ENCODE peak calls at places on chromosome 21, in six cellular contexts. One of them, this sample, is unnamed.

GRCh38 chr21:16193758-16194606 is 464.2 kb downstream of the USP25 start:
- DNase-seq in right lobe of liver: peak; percentile 68
- DNase-seq in fibroblast of lung: peak; percentile 87
- DNase-seq in tibial artery: peak; percentile 82
- DNase-seq in mucosa of descending colon: no peak
- DNase-seq in cardiac muscle cell: peak; percentile 87
- DNase-seq in this sample: peak; percentile 92

GRCh38 chr21:33028271-33028670 is 2.5 kb downstream of the OLIG2 start:
- DNase-seq in fibroblast of lung: no peak
- DNase-seq in mucosa of descending colon: no peak
- DNase-seq in tibial artery: no peak
- DNase-seq in cardiac muscle cell: no peak
- DNase-seq in right lobe of liver: no peak
- DNase-seq in this sample: no peak

GRCh38 chr21:35940074-35940927 is 120.0 kb downstream of the SETD4 start:
- DNase-seq in mucosa of descending colon: no peak
- DNase-seq in fibroblast of lung: peak; percentile 87
- DNase-seq in right lobe of liver: peak; percentile 22
- DNase-seq in tibial artery: no peak
- DNase-seq in cardiac muscle cell: peak; percentile 89
- DNase-seq in this sample: peak; percentile 74

GRCh38 chr21:42692688-42693087 is 39.3 kb downstream of the PDE9A start:
- DNase-seq in tibial artery: no peak
- DNase-seq in mucosa of descending colon: peak; percentile 43
- DNase-seq in right lobe of liver: no peak
- DNase-seq in fibroblast of lung: no peak
- DNase-seq in cardiac muscle cell: no peak
- DNase-seq in this sample: no peak

GRCh38 chr21:14259669-14260458 is 43.9 kb downstream of the RBM11 start:
- DNase-seq in mucosa of descending colon: no peak
- DNase-seq in fibroblast of lung: peak; percentile 58
- DNase-seq in tibial artery: no peak
- DNase-seq in cardiac muscle cell: peak; percentile 68
- DNase-seq in right lobe of liver: no peak
- DNase-seq in this sample: peak; percentile 56

GRCh38 chr21:37656899-37657298 is 259.4 kb downstream of the KCNJ6 start:
- DNase-seq in cardiac muscle cell: no peak
- DNase-seq in fibroblast of lung: no peak
- DNase-seq in tibial artery: no peak
- DNase-seq in right lobe of liver: no peak
- DNase-seq in mucosa of descending colon: no peak
- DNase-seq in this sample: no peak

GRCh38 chr21:43211085-43212071 is 42.6 kb downstream of the CRYAA start:
- DNase-seq in fibroblast of lung: no peak
- DNase-seq in right lobe of liver: peak; percentile 92
- DNase-seq in cardiac muscle cell: no peak
- DNase-seq in mucosa of descending colon: peak; percentile 84
- DNase-seq in tibial artery: peak; percentile 64
- DNase-seq in this sample: no peak

GRCh38 chr21:23921670-23922418 is 1685.4 kb downstream of the MRPL39 start:
- DNase-seq in cardiac muscle cell: no peak
- DNase-seq in tibial artery: no peak
- DNase-seq in fibroblast of lung: no peak
- DNase-seq in right lobe of liver: no peak
- DNase-seq in mucosa of descending colon: no peak
- DNase-seq in this sample: no peak

GRCh38 chr21:42764883-42765282 is 111.5 kb downstream of the PDE9A start:
- DNase-seq in right lobe of liver: no peak
- DNase-seq in mucosa of descending colon: no peak
- DNase-seq in tibial artery: no peak
- DNase-seq in cardiac muscle cell: no peak
- DNase-seq in fibroblast of lung: no peak
- DNase-seq in this sample: no peak

GRCh38 chr21:42592156-42592820 is 61.1 kb upstream of the PDE9A start:
- DNase-seq in tibial artery: no peak
- DNase-seq in cardiac muscle cell: no peak
- DNase-seq in fibroblast of lung: no peak
- DNase-seq in right lobe of liver: no peak
- DNase-seq in mucosa of descending colon: no peak
- DNase-seq in this sample: no peak

GRCh38 chr21:36134820-36135390 is at the start of gene CBR3:
- DNase-seq in cardiac muscle cell: peak; percentile 77
- DNase-seq in tibial artery: peak; percentile 88
- DNase-seq in fibroblast of lung: peak; percentile 39
- DNase-seq in mucosa of descending colon: peak; percentile 77
- DNase-seq in right lobe of liver: peak; percentile 46
- DNase-seq in this sample: peak; percentile 77

GRCh38 chr21:33121715-33122475 is 52.0 kb downstream of the OLIG1 start:
- DNase-seq in tibial artery: no peak
- DNase-seq in mucosa of descending colon: no peak
- DNase-seq in fibroblast of lung: peak; percentile 14
- DNase-seq in right lobe of liver: no peak
- DNase-seq in cardiac muscle cell: peak; percentile 16
- DNase-seq in this sample: peak; percentile 5

GRCh38 chr21:18245493-18245967 is 897 bp downstream of the CHODL start:
- DNase-seq in mucosa of descending colon: peak; percentile 24
- DNase-seq in fibroblast of lung: no peak
- DNase-seq in cardiac muscle cell: no peak
- DNase-seq in right lobe of liver: no peak
- DNase-seq in tibial artery: peak; percentile 62
- DNase-seq in this sample: no peak

GRCh38 chr21:15250384-15250783 is 185.6 kb upstream of the NRIP1 start:
- DNase-seq in tibial artery: no peak
- DNase-seq in fibroblast of lung: peak; percentile 47
- DNase-seq in right lobe of liver: no peak
- DNase-seq in cardiac muscle cell: no peak
- DNase-seq in mucosa of descending colon: no peak
- DNase-seq in this sample: peak; percentile 56

GRCh38 chr21:19123525-19123924 is 719.9 kb upstream of the TMPRSS15 start:
- DNase-seq in cardiac muscle cell: no peak
- DNase-seq in mucosa of descending colon: no peak
- DNase-seq in tibial artery: no peak
- DNase-seq in fibroblast of lung: no peak
- DNase-seq in right lobe of liver: no peak
- DNase-seq in this sample: no peak

GRCh38 chr21:27476696-27477095 is 509.8 kb upstream of the ADAMTS5 start:
- DNase-seq in mucosa of descending colon: no peak
- DNase-seq in tibial artery: no peak
- DNase-seq in cardiac muscle cell: peak; percentile 67
- DNase-seq in fibroblast of lung: peak; percentile 80
- DNase-seq in right lobe of liver: no peak
- DNase-seq in this sample: peak; percentile 68

GRCh38 chr21:33051925-33052324 is 18.0 kb upstream of the OLIG1 start:
- DNase-seq in right lobe of liver: no peak
- DNase-seq in fibroblast of lung: no peak
- DNase-seq in mucosa of descending colon: no peak
- DNase-seq in tibial artery: no peak
- DNase-seq in cardiac muscle cell: no peak
- DNase-seq in this sample: no peak

GRCh38 chr21:23801292-23801691 is 1806.0 kb downstream of the MRPL39 start:
- DNase-seq in fibroblast of lung: no peak
- DNase-seq in cardiac muscle cell: no peak
- DNase-seq in tibial artery: no peak
- DNase-seq in mucosa of descending colon: no peak
- DNase-seq in right lobe of liver: no peak
- DNase-seq in this sample: no peak

GRCh38 chr21:43340491-43341348 is 86.2 kb downstream of the SIK1 start:
- DNase-seq in right lobe of liver: no peak
- DNase-seq in mucosa of descending colon: no peak
- DNase-seq in cardiac muscle cell: peak; percentile 91
- DNase-seq in tibial artery: no peak
- DNase-seq in fibroblast of lung: peak; percentile 85
- DNase-seq in this sample: peak; percentile 63

GRCh38 chr21:27426196-27426595 is 459.3 kb upstream of the ADAMTS5 start:
- DNase-seq in cardiac muscle cell: no peak
- DNase-seq in fibroblast of lung: no peak
- DNase-seq in mucosa of descending colon: no peak
- DNase-seq in right lobe of liver: no peak
- DNase-seq in tibial artery: no peak
- DNase-seq in this sample: no peak

GRCh38 chr21:43374228-43374885 is 52.6 kb downstream of the SIK1 start:
- DNase-seq in fibroblast of lung: no peak
- DNase-seq in cardiac muscle cell: no peak
- DNase-seq in right lobe of liver: peak; percentile 16
- DNase-seq in mucosa of descending colon: no peak
- DNase-seq in tibial artery: no peak
- DNase-seq in this sample: no peak

DNA sequence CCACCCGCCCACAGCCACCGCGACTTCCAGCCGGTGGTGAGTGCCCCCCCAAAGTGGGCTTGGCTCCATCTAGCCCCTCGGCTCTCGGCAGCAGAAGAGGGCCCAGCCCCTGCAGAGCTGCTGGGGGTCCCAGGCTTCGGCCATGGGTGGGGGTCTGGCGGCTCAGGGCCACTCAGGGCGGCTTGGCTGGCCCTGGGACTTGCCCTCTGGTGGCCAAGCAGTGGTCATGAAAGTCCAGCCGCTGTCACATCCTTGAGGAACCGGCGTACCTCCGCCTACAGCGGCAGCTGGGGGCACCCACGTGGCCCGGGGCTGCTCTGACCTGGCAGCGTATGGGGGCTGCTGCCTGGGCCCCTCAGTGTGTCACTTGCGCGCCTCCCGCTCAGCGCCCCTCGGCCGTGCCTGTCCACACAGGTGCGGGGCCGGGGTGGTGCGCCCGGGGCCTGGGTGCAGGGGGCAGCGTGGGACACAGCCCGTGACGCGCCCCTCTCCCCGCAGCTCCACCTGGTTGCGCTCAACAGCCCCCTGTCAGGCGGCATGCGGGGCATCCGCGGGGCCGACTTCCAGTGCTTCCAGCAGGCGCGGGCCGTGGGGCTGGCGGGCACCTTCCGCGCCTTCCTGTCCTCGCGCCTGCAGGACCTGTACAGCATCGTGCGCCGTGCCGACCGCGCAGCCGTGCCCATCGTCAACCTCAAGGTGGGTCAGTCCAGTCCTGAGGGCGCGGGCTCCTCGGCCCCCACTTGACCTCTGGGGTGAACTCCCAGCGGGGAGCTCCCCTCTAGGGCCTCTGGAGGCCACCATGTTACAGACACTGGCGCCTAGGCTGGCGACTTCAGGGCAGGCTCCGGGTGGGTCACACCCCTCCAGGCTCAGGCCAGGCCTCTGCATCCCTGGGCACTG is 32.4 kb downstream of the SLC19A1 start:
- DNase-seq in fibroblast of lung: no peak
- DNase-seq in tibial artery: peak; percentile 67
- DNase-seq in mucosa of descending colon: peak; percentile 53
- DNase-seq in cardiac muscle cell: no peak
- DNase-seq in right lobe of liver: peak; percentile 30
- DNase-seq in this sample: no peak
- TF ChIP-seq CTCF in fibroblast of lung: no peak
- TF ChIP-seq CTCF in tibial artery: no peak
- TF ChIP-seq CTCF in mucosa of descending colon: no peak
- TF ChIP-seq CTCF in cardiac muscle cell: no peak
- TF ChIP-seq CTCF in right lobe of liver: no peak
- TF ChIP-seq CTCF in this sample: no peak

DNA sequence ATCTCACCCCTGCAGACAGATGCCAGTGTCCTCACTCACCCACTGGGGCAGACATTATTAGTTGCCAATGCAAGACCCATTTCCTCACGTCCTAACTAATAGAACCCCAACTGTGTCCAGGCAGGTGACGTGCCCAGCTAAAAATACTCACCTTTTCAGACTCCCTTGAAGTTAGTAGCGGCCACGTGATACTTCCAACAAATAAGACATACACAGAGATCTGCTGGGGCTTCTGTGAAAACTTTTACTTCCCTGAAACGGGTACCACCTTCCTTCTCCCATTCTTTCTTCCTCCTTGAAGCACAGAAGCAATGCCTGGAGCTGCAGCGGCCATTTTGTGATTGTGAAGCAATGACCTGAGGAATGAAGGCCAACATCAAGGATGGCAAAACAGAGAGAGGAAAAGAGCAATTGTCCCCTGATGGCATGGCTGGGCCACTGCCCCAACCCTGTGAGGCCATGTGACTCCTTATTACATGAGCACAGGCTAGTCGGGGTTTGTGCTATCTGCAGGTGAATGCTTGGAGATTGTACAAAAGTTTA is 74.4 kb upstream of the TMPRSS2 start:
- DNase-seq in tibial artery: no peak
- DNase-seq in right lobe of liver: no peak
- DNase-seq in mucosa of descending colon: no peak
- DNase-seq in fibroblast of lung: no peak
- DNase-seq in cardiac muscle cell: no peak
- DNase-seq in this sample: no peak
- H3K4me3 ChIP-seq in tibial artery: no peak overlapping the region
- H3K4me3 ChIP-seq in right lobe of liver: no peak overlapping the region
- H3K4me3 ChIP-seq in mucosa of descending colon: no peak overlapping the region
- H3K4me3 ChIP-seq in fibroblast of lung: no peak overlapping the region
- H3K4me3 ChIP-seq in cardiac muscle cell: no peak overlapping the region
- H3K4me3 ChIP-seq in this sample: no peak overlapping the region

DNA sequence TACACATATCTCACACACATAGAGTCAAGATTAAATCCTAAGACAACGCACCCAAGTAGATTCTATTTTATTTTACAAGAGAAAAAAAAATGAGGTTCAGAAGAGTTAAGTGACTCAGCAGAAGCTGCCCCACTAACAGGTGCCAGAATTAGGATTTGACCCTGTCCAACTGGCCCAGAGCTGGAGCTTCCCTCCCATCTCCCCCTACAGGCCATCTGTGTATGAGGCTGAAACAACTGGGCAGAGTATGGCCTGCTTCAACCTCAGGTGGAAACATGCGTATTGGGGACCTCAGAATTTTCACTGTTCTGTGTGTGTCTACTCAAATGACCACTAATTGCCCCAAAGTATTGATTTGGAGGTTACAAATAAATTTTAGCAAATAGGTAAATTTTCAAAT is 29.9 kb downstream of the PSMG1 start:
- DNase-seq in fibroblast of lung: no peak
- DNase-seq in right lobe of liver: no peak
- DNase-seq in tibial artery: no peak
- DNase-seq in mucosa of descending colon: no peak
- DNase-seq in cardiac muscle cell: no peak
- DNase-seq in this sample: no peak
- TF ChIP-seq CTCF in fibroblast of lung: peak; percentile 39
- TF ChIP-seq CTCF in right lobe of liver: peak; percentile 34
- TF ChIP-seq CTCF in tibial artery: peak; percentile 18
- TF ChIP-seq CTCF in mucosa of descending colon: no peak
- TF ChIP-seq CTCF in cardiac muscle cell: peak; percentile 60
- TF ChIP-seq CTCF in this sample: peak; percentile 56

DNA sequence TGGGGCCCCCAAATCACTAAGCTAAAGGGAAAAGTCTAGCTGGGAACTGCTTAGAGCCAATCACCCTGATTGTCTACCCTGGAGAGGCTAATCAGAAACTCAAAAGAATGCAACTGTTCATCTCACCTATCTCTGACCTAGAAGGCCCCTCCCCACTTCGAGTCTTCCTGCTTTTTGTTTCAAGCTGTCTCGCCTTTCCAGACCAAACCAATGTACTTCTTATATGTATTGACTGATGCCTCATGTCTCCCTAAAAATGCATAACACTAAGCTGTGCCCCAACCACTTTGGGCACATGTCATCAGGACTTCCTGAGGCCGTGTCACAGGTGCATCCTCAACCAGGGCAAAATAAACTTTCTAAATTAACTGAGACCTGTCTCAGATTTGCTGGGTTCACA is 209.5 kb downstream of the APP start:
- DNase-seq in cardiac muscle cell: no peak
- DNase-seq in right lobe of liver: no peak
- DNase-seq in mucosa of descending colon: no peak
- DNase-seq in tibial artery: no peak
- DNase-seq in fibroblast of lung: no peak
- DNase-seq in this sample: no peak
- H3K4me3 ChIP-seq in cardiac muscle cell: no peak overlapping the region
- H3K4me3 ChIP-seq in right lobe of liver: no peak overlapping the region
- H3K4me3 ChIP-seq in mucosa of descending colon: no peak overlapping the region
- H3K4me3 ChIP-seq in tibial artery: no peak overlapping the region
- H3K4me3 ChIP-seq in fibroblast of lung: no peak overlapping the region
- H3K4me3 ChIP-seq in this sample: no peak overlapping the region

GRCh38 chr21:25350056-25350455 is 257.2 kb downstream of the MRPL39 start:
- DNase-seq in right lobe of liver: no peak
- DNase-seq in tibial artery: no peak
- DNase-seq in cardiac muscle cell: peak; percentile 49
- DNase-seq in mucosa of descending colon: no peak
- DNase-seq in fibroblast of lung: peak; percentile 66
- DNase-seq in this sample: no peak
- TF ChIP-seq CTCF in right lobe of liver: no peak
- TF ChIP-seq CTCF in tibial artery: no peak
- TF ChIP-seq CTCF in cardiac muscle cell: peak; percentile 65
- TF ChIP-seq CTCF in mucosa of descending colon: no peak
- TF ChIP-seq CTCF in fibroblast of lung: peak; percentile 70
- TF ChIP-seq CTCF in this sample: peak; percentile 59

This sample was measured in foreskin fibroblast.